ENCODE peak calls at places on chromosomes 7 and 10, in eight cellular contexts. O, R, N, V, L, A, Y and Q are unnamed samples.

GRCh38 chr10:120368927-120369326 is 88.1 kb upstream of the PLPP4 start:
- DNase-seq in R (no peak), O (no peak), A (no peak), Y (no peak), L (no peak), N (no peak), V (no peak), Q (no peak)

GRCh38 chr10:86918022-86918471 is 39.4 kb downstream of the MMRN2 start:
- DNase-seq in Y (peak; percentile 41), O (no peak), N (no peak), L (peak; percentile 60), R (no peak), A (peak; percentile 68), V (no peak), Q (no peak)

GRCh38 chr7:155653773-155654172 is 9.3 kb downstream of the RBM33 start:
- DNase-seq in R (no peak), N (no peak), V (no peak), O (no peak), Y (peak; percentile 69), L (no peak), A (peak; percentile 16), Q (no peak)

GRCh38 chr10:103584216-103585010 is 90.9 kb downstream of the NEURL1 start:
- DNase-seq in V (peak; percentile 43), O (no peak), Y (no peak), N (peak; percentile 50), R (no peak), A (peak; percentile 11), L (no peak), Q (peak; percentile 66)

GRCh38 chr7:73718905-73719805 is at the start of gene STX1A:
- DNase-seq in L (peak; percentile 34), N (peak; percentile 63), R (no peak), Y (peak; percentile 58), A (peak; percentile 61), O (no peak), V (peak; percentile 76), Q (peak; percentile 73)

GRCh38 chr7:128235469-128235868 is 5.6 kb upstream of the LEP start:
- DNase-seq in Y (no peak), A (no peak), L (no peak), R (no peak), O (no peak), N (no peak), V (no peak), Q (no peak)

GRCh38 chr7:150411606-150412005 is 32.5 kb downstream of the ZNF775 start:
- DNase-seq in Y (no peak), N (no peak), L (no peak), V (no peak), A (no peak), O (no peak), R (no peak), Q (no peak)

GRCh38 chr7:11557627-11558026 is 274.4 kb downstream of the THSD7A start:
- DNase-seq in O (no peak), V (no peak), A (peak; percentile 17), N (no peak), R (peak; percentile 13), Y (peak; percentile 30), L (peak; percentile 8), Q (no peak)

GRCh38 chr7:73606801-73607691 is 17.3 kb downstream of the MLXIPL start:
- DNase-seq in Y (no peak), L (no peak), O (no peak), N (peak; percentile 70), A (no peak), V (peak; percentile 53), R (no peak), Q (peak; percentile 56)

DNA sequence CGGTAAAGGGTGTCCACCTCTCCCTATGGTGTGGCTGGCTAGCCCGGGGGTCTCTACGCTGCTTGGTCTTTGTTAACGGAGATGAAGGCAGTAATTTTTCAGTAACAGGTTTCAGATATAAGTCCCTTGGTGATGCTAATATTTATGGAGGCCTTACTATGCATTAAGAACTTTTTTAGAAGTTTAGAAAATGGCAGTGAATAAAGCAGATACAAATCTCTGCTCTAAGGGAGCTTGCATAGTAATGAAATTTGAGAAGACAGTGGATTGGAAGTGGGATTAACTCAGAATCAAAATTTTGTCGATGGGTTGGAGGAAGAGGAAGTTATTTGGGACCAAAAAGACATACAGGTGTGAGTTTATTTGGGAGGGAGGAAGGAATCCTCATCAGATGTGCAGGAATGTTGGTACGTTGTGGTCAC is 445 bp downstream of the SSBP1 start:
- DNase-seq in V (no peak), L (no peak), A (no peak), R (no peak), O (no peak), Y (no peak), N (no peak), Q (no peak)
- TF ChIP-seq CTCF in V (no peak), L (no peak), A (peak; percentile 41), R (no peak), O (no peak), Y (no peak), N (no peak), Q (no peak)

GRCh38 chr7:84258628-84259027 is 64.0 kb upstream of the SEMA3A start:
- DNase-seq in O (no peak), V (no peak), N (no peak), L (peak; percentile 88), R (no peak), A (peak; percentile 88), Y (peak; percentile 57), Q (no peak)

GRCh38 chr7:84263106-84263505 is 68.5 kb upstream of the SEMA3A start:
- DNase-seq in Y (no peak), V (no peak), A (peak; percentile 71), N (no peak), O (no peak), L (peak; percentile 66), R (no peak), Q (no peak)

GRCh38 chr7:84261509-84261908 is 66.9 kb upstream of the SEMA3A start:
- DNase-seq in R (no peak), Y (no peak), L (no peak), V (no peak), N (no peak), A (no peak), O (no peak), Q (no peak)

DNA sequence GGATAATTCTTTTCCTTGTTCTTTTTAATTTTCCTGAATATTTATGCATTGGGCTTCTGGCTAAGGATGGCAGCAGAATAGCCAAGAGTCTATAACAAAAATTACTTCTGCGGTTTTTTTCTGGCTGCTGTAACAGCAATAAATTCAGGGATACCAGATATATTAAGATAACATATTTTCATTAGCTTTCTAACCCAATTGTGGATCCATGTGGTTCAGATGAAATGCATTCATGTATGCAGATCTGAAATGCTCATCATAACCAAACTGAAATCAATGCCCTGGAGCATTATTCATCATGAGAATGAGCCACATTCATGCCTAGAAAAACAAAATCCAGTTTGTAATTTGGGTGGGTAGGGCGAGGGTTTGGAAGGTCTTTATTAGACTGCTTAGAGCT is 69.8 kb upstream of the SEMA3A start:
- DNase-seq in A (peak; percentile 56), V (no peak), R (no peak), L (peak; percentile 36), Y (peak; percentile 60), O (no peak), N (no peak), Q (no peak)
- TF ChIP-seq CTCF in A (no peak), V (no peak), R (no peak), L (no peak), Y (no peak), O (no peak), N (no peak), Q (no peak)

GRCh38 chr7:101817031-101817929 is at the start of gene CUX1:
- DNase-seq in V (peak; percentile 55), R (no peak), O (no peak), N (peak; percentile 25), Y (no peak), L (no peak), A (peak; percentile 16), Q (peak; percentile 33)
- TF ChIP-seq CTCF in V (no peak), R (no peak), O (no peak), N (no peak), Y (no peak), L (no peak), A (no peak), Q (no peak)

DNA sequence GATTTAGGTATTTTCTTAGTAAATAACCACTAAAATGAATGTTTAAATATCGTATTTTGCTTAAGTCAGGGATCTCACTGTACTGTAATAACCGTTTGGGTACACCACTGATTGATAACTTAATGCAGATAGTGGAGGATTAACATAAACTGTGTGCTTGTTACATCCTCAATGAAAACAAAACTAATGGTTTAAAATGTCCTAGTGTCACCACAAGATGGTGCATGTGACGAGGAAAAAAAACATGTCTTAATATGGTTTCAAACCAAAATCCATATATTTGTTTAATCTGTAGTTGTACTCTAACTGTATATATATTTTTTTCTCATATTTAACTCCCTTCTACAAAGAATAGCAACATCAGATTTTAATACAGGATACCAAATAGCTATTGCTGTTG is 19.2 kb downstream of the ARMC10 start:
- DNase-seq in R (no peak), V (no peak), Y (no peak), A (no peak), L (no peak), N (no peak), O (no peak), Q (no peak)
- TF ChIP-seq CTCF in R (no peak), V (no peak), Y (no peak), A (no peak), L (no peak), N (no peak), O (peak; percentile 17), Q (no peak)

GRCh38 chr10:74234569-74234968 is 83.5 kb downstream of the ADK start:
- DNase-seq in R (no peak), O (no peak), N (no peak), L (no peak), A (no peak), V (no peak), Y (no peak), Q (no peak)
- TF ChIP-seq CTCF in R (no peak), O (peak; percentile 29), N (peak; percentile 42), L (peak; percentile 23), A (peak; percentile 40), V (peak; percentile 8), Y (peak; percentile 23), Q (peak; percentile 66)

GRCh38 chr10:43255644-43256431 is 11.0 kb downstream of the RASGEF1A start:
- DNase-seq in A (peak; percentile 3), R (no peak), O (no peak), N (peak; percentile 36), L (no peak), V (no peak), Y (no peak), Q (no peak)

GRCh38 chr10:43258032-43258921 is 8.6 kb downstream of the RASGEF1A start:
- DNase-seq in V (no peak), L (no peak), O (no peak), Y (no peak), R (no peak), N (no peak), A (no peak), Q (no peak)

GRCh38 chr10:43254881-43255643 is 11.8 kb downstream of the RASGEF1A start:
- DNase-seq in L (no peak), V (no peak), R (no peak), N (peak; percentile 13), Y (no peak), A (no peak), O (no peak), Q (no peak)

GRCh38 chr10:43257210-43258031 is 9.4 kb downstream of the RASGEF1A start:
- DNase-seq in O (no peak), Y (no peak), N (no peak), A (no peak), R (no peak), L (no peak), V (no peak), Q (no peak)

GRCh38 chr10:43256531-43257209 is 10.2 kb downstream of the RASGEF1A start:
- DNase-seq in L (no peak), Y (no peak), R (no peak), V (no peak), O (no peak), A (no peak), N (no peak), Q (no peak)
- TF ChIP-seq CTCF in L (no peak), Y (no peak), R (no peak), V (no peak), O (no peak), A (no peak), N (no peak), Q (no peak)